ENCODE peak calls at places on chromosomes 6 and 20, in nine cellular contexts. One of them, this sample, is unnamed. For H3K4me1, the result is how much of the 10 kb centered on the place peaks cover.

GRCh38 chr20:6053776-6054688 is at the start of gene LRRN4:
- DNase-seq in aorta: no peak
- DNase-seq in uterus: no peak
- DNase-seq in HCT116: peak
- DNase-seq in mesendoderm: peak
- DNase-seq in psoas muscle: no peak
- DNase-seq in CD8-positive, alpha-beta T cell: no peak
- DNase-seq in left ventricle myocardium inferior: no peak
- DNase-seq in IMR-90: peak
- DNase-seq in this sample: no peak

GRCh38 chr6:116278853-116279231 is 888 bp downstream of the TSPYL1 start:
- DNase-seq in mesendoderm: no peak
- DNase-seq in HCT116: no peak
- DNase-seq in uterus: peak
- DNase-seq in IMR-90: peak
- DNase-seq in psoas muscle: peak
- DNase-seq in aorta: peak
- DNase-seq in CD8-positive, alpha-beta T cell: peak
- DNase-seq in left ventricle myocardium inferior: peak
- DNase-seq in this sample: no peak

GRCh38 chr6:150930816-150931215 is 65.3 kb downstream of the MTHFD1L start:
- DNase-seq in psoas muscle: no peak
- DNase-seq in aorta: no peak
- DNase-seq in HCT116: no peak
- DNase-seq in IMR-90: peak
- DNase-seq in mesendoderm: no peak
- DNase-seq in CD8-positive, alpha-beta T cell: no peak
- DNase-seq in uterus: no peak
- DNase-seq in left ventricle myocardium inferior: no peak
- DNase-seq in this sample: no peak

GRCh38 chr6:166904101-166904746 is 52.1 kb downstream of the RNASET2 start:
- DNase-seq in left ventricle myocardium inferior: no peak
- DNase-seq in psoas muscle: no peak
- DNase-seq in mesendoderm: peak
- DNase-seq in IMR-90: peak
- DNase-seq in CD8-positive, alpha-beta T cell: no peak
- DNase-seq in HCT116: no peak
- DNase-seq in aorta: no peak
- DNase-seq in uterus: no peak
- DNase-seq in this sample: no peak

GRCh38 chr6:74607934-74608333 is 597.9 kb downstream of the COL12A1 start:
- DNase-seq in HCT116: no peak
- DNase-seq in aorta: no peak
- DNase-seq in uterus: no peak
- DNase-seq in mesendoderm: no peak
- DNase-seq in CD8-positive, alpha-beta T cell: no peak
- DNase-seq in psoas muscle: no peak
- DNase-seq in IMR-90: peak
- DNase-seq in left ventricle myocardium inferior: no peak
- DNase-seq in this sample: no peak

GRCh38 chr20:21259346-21259745 is 43.8 kb upstream of the XRN2 start:
- DNase-seq in IMR-90: no peak
- DNase-seq in HCT116: no peak
- DNase-seq in aorta: no peak
- DNase-seq in mesendoderm: no peak
- DNase-seq in psoas muscle: no peak
- DNase-seq in CD8-positive, alpha-beta T cell: no peak
- DNase-seq in uterus: no peak
- DNase-seq in left ventricle myocardium inferior: no peak
- DNase-seq in this sample: no peak

GRCh38 chr20:6700563-6701328 is 66.7 kb upstream of the BMP2 start:
- DNase-seq in mesendoderm: no peak
- DNase-seq in IMR-90: no peak
- DNase-seq in aorta: peak
- DNase-seq in CD8-positive, alpha-beta T cell: no peak
- DNase-seq in left ventricle myocardium inferior: peak
- DNase-seq in uterus: peak
- DNase-seq in HCT116: no peak
- DNase-seq in psoas muscle: peak
- DNase-seq in this sample: no peak

GRCh38 chr6:33347816-33348215 is 30.3 kb upstream of the ZBTB22 start:
- DNase-seq in aorta: no peak
- DNase-seq in IMR-90: no peak
- DNase-seq in CD8-positive, alpha-beta T cell: no peak
- DNase-seq in psoas muscle: no peak
- DNase-seq in mesendoderm: no peak
- DNase-seq in HCT116: no peak
- DNase-seq in left ventricle myocardium inferior: no peak
- DNase-seq in uterus: no peak
- DNase-seq in this sample: no peak

GRCh38 chr6:53107091-53107490 is 41.5 kb downstream of the GCM1 start:
- DNase-seq in HCT116: no peak
- DNase-seq in psoas muscle: no peak
- DNase-seq in mesendoderm: no peak
- DNase-seq in aorta: no peak
- DNase-seq in uterus: no peak
- DNase-seq in CD8-positive, alpha-beta T cell: no peak
- DNase-seq in IMR-90: peak
- DNase-seq in left ventricle myocardium inferior: no peak
- DNase-seq in this sample: no peak

GRCh38 chr6:109059591-109060021 is 35.0 kb downstream of the SESN1 start:
- DNase-seq in aorta: no peak
- DNase-seq in CD8-positive, alpha-beta T cell: no peak
- DNase-seq in uterus: no peak
- DNase-seq in left ventricle myocardium inferior: no peak
- DNase-seq in HCT116: no peak
- DNase-seq in mesendoderm: no peak
- DNase-seq in psoas muscle: no peak
- DNase-seq in IMR-90: peak
- DNase-seq in this sample: no peak

GRCh38 chr6:113636357-113636824 is 220.8 kb upstream of the MARCKS start:
- DNase-seq in mesendoderm: peak
- DNase-seq in uterus: no peak
- DNase-seq in IMR-90: peak
- DNase-seq in psoas muscle: no peak
- DNase-seq in aorta: no peak
- DNase-seq in CD8-positive, alpha-beta T cell: no peak
- DNase-seq in HCT116: no peak
- DNase-seq in left ventricle myocardium inferior: no peak
- DNase-seq in this sample: no peak

GRCh38 chr20:6993526-6993925 is 226.0 kb downstream of the BMP2 start:
- DNase-seq in aorta: no peak
- DNase-seq in uterus: no peak
- DNase-seq in left ventricle myocardium inferior: no peak
- DNase-seq in IMR-90: no peak
- DNase-seq in CD8-positive, alpha-beta T cell: no peak
- DNase-seq in HCT116: no peak
- DNase-seq in psoas muscle: no peak
- DNase-seq in mesendoderm: no peak
- DNase-seq in this sample: no peak

GRCh38 chr6:167291623-167292300 is 647 bp downstream of the UNC93A start:
- DNase-seq in CD8-positive, alpha-beta T cell: no peak
- DNase-seq in left ventricle myocardium inferior: no peak
- DNase-seq in IMR-90: no peak
- DNase-seq in aorta: no peak
- DNase-seq in psoas muscle: no peak
- DNase-seq in HCT116: no peak
- DNase-seq in uterus: no peak
- DNase-seq in mesendoderm: no peak
- DNase-seq in this sample: no peak

GRCh38 chr6:28543671-28544131 is 18.0 kb downstream of the GPX5 start:
- DNase-seq in uterus: peak
- DNase-seq in CD8-positive, alpha-beta T cell: peak
- DNase-seq in left ventricle myocardium inferior: no peak
- DNase-seq in psoas muscle: no peak
- DNase-seq in IMR-90: no peak
- DNase-seq in mesendoderm: peak
- DNase-seq in HCT116: no peak
- DNase-seq in aorta: no peak
- DNase-seq in this sample: no peak

GRCh38 chr6:56642366-56643261 is at the start of gene DST:
- DNase-seq in CD8-positive, alpha-beta T cell: no peak
- DNase-seq in uterus: no peak
- DNase-seq in left ventricle myocardium inferior: no peak
- DNase-seq in mesendoderm: no peak
- DNase-seq in psoas muscle: no peak
- DNase-seq in aorta: no peak
- DNase-seq in IMR-90: peak
- DNase-seq in HCT116: no peak
- DNase-seq in this sample: no peak

DNA sequence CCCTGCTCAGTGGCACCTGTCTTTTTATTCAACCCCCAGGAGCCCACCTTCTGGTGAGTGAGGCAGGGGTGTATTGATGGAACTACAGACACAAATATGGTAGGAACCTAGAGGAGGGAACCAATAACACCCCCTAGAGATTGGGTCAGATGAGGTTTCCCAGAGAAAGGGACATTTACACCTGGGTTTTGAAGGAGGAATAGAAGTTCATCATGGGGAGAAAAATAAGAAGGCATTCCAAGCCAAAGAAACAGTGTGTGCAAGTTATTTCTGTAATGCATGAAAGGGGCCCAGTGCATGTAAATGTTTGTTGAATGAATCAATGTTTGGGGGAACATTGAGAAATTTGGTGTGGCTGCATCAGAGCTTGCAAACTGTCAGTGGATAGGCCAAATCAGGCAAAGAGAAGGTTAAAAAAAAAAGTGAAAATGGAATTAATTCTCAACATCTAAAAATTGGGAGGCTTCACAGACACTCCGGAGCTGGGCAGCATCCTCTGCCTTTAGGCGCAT is 11.1 kb upstream of the KIAA1755 start:
- DNase-seq in IMR-90: no peak
- DNase-seq in HCT116: no peak
- DNase-seq in CD8-positive, alpha-beta T cell: no peak
- DNase-seq in psoas muscle: no peak
- DNase-seq in uterus: no peak
- DNase-seq in mesendoderm: no peak
- DNase-seq in aorta: no peak
- DNase-seq in left ventricle myocardium inferior: no peak
- DNase-seq in this sample: no peak
- H3K27ac ChIP-seq in IMR-90: peak
- H3K27ac ChIP-seq in HCT116: no peak
- H3K27ac ChIP-seq in CD8-positive, alpha-beta T cell: no peak
- H3K27ac ChIP-seq in psoas muscle: no peak
- H3K27ac ChIP-seq in uterus: peak
- H3K27ac ChIP-seq in mesendoderm: no peak
- H3K27ac ChIP-seq in aorta: peak
- H3K27ac ChIP-seq in left ventricle myocardium inferior: peak
- H3K27ac ChIP-seq in this sample: no peak

GRCh38 chr20:49699200-49699992 is 14.3 kb downstream of the B4GALT5 start:
- DNase-seq in aorta: no peak
- DNase-seq in mesendoderm: no peak
- DNase-seq in psoas muscle: no peak
- DNase-seq in uterus: no peak
- DNase-seq in CD8-positive, alpha-beta T cell: no peak
- DNase-seq in IMR-90: peak
- DNase-seq in left ventricle myocardium inferior: no peak
- DNase-seq in HCT116: no peak
- DNase-seq in this sample: no peak

GRCh38 chr20:49698477-49698876 is 15.2 kb downstream of the B4GALT5 start:
- DNase-seq in IMR-90: no peak
- DNase-seq in mesendoderm: no peak
- DNase-seq in psoas muscle: no peak
- DNase-seq in uterus: no peak
- DNase-seq in HCT116: no peak
- DNase-seq in left ventricle myocardium inferior: no peak
- DNase-seq in aorta: no peak
- DNase-seq in CD8-positive, alpha-beta T cell: no peak
- DNase-seq in this sample: no peak

GRCh38 chr20:49701916-49702315 is 11.8 kb downstream of the B4GALT5 start:
- DNase-seq in mesendoderm: no peak
- DNase-seq in left ventricle myocardium inferior: no peak
- DNase-seq in HCT116: no peak
- DNase-seq in IMR-90: no peak
- DNase-seq in psoas muscle: no peak
- DNase-seq in uterus: no peak
- DNase-seq in CD8-positive, alpha-beta T cell: no peak
- DNase-seq in aorta: no peak
- DNase-seq in this sample: no peak

GRCh38 chr20:49700411-49701185 is 13.1 kb downstream of the B4GALT5 start:
- DNase-seq in CD8-positive, alpha-beta T cell: no peak
- DNase-seq in psoas muscle: no peak
- DNase-seq in mesendoderm: no peak
- DNase-seq in IMR-90: peak
- DNase-seq in uterus: no peak
- DNase-seq in aorta: no peak
- DNase-seq in HCT116: peak
- DNase-seq in left ventricle myocardium inferior: no peak
- DNase-seq in this sample: no peak

GRCh38 chr20:49701313-49701731 is 12.4 kb downstream of the B4GALT5 start:
- DNase-seq in CD8-positive, alpha-beta T cell: no peak
- DNase-seq in IMR-90: peak
- DNase-seq in HCT116: no peak
- DNase-seq in uterus: no peak
- DNase-seq in mesendoderm: no peak
- DNase-seq in aorta: no peak
- DNase-seq in psoas muscle: no peak
- DNase-seq in left ventricle myocardium inferior: no peak
- DNase-seq in this sample: no peak
- H3K4me1 ChIP-seq in CD8-positive, alpha-beta T cell: under half
- H3K4me1 ChIP-seq in IMR-90: under half
- H3K4me1 ChIP-seq in HCT116: half or more
- H3K4me1 ChIP-seq in uterus: under half
- H3K4me1 ChIP-seq in mesendoderm: under half
- H3K4me1 ChIP-seq in aorta: under half
- H3K4me1 ChIP-seq in psoas muscle: half or more
- H3K4me1 ChIP-seq in left ventricle myocardium inferior: half or more
- H3K4me1 ChIP-seq in this sample: under half

DNA sequence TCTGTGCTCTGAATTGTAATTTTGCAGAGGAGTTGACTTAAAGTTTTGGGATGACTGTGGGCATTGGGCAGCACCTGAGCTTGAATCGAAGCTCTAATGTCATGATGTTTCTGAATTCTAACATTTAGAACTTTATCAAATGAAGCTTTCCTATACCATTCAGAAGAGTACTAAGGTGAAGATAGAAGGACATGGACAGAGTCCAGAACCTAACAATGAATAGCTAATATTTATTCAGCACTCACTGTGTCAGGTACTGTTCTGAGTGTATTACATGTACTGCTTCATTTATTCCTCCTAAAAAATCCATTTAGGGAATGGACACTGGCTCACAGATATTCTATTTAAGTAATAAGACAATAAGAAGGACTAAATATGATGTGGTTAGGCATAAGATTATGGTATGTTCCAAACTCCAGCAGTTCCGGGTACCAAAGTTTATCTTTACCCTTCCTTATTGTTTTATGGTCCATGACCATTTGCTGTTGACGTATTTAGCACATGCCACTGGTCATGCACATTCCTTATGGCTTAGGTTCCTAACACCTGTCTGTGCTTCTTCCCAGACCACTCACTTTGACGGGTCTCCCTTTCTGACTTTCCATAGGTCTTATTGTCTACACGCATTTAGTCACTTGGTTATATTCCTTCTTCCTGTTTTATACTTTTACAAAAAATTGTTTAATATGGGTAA is 20.3 kb downstream of the BCKDHB start:
- DNase-seq in IMR-90: no peak
- DNase-seq in HCT116: no peak
- DNase-seq in CD8-positive, alpha-beta T cell: no peak
- DNase-seq in mesendoderm: no peak
- DNase-seq in aorta: no peak
- DNase-seq in uterus: no peak
- DNase-seq in psoas muscle: no peak
- DNase-seq in left ventricle myocardium inferior: no peak
- DNase-seq in this sample: no peak
- H3K4me3 ChIP-seq in IMR-90: no peak
- H3K4me3 ChIP-seq in HCT116: no peak
- H3K4me3 ChIP-seq in CD8-positive, alpha-beta T cell: no peak
- H3K4me3 ChIP-seq in mesendoderm: no peak
- H3K4me3 ChIP-seq in aorta: no peak
- H3K4me3 ChIP-seq in uterus: no peak
- H3K4me3 ChIP-seq in psoas muscle: no peak
- H3K4me3 ChIP-seq in left ventricle myocardium inferior: no peak
- H3K4me3 ChIP-seq in this sample: no peak

GRCh38 chr6:163580311-163581030 is 166.0 kb downstream of the QKI start:
- DNase-seq in left ventricle myocardium inferior: no peak
- DNase-seq in CD8-positive, alpha-beta T cell: no peak
- DNase-seq in mesendoderm: no peak
- DNase-seq in uterus: no peak
- DNase-seq in HCT116: no peak
- DNase-seq in psoas muscle: no peak
- DNase-seq in aorta: no peak
- DNase-seq in IMR-90: no peak
- DNase-seq in this sample: no peak
- H3K27ac ChIP-seq in left ventricle myocardium inferior: peak
- H3K27ac ChIP-seq in CD8-positive, alpha-beta T cell: no peak
- H3K27ac ChIP-seq in mesendoderm: no peak
- H3K27ac ChIP-seq in uterus: no peak
- H3K27ac ChIP-seq in HCT116: no peak
- H3K27ac ChIP-seq in psoas muscle: peak
- H3K27ac ChIP-seq in aorta: no peak
- H3K27ac ChIP-seq in IMR-90: no peak
- H3K27ac ChIP-seq in this sample: no peak